ENCODE peak calls at places on chromosome 6, in seven cellular contexts. One of them, this sample, is unnamed.

GRCh38 chr6:102114402-102114801 is 720.9 kb downstream of the GRIK2 start:
- DNase-seq in activated naive CD8-positive, alpha-beta T cell treated with anti-CD3 and anti-CD28 coated beads for 36 hours: no peak
- DNase-seq in heart left ventricle: no peak
- DNase-seq in left cardiac atrium: no peak
- DNase-seq in A172: no peak
- DNase-seq in tibial artery: no peak
- DNase-seq in skeletal muscle cell: no peak
- DNase-seq in this sample: peak

GRCh38 chr6:30988209-30988825 is 4.8 kb downstream of the MUC21 start:
- DNase-seq in activated naive CD8-positive, alpha-beta T cell treated with anti-CD3 and anti-CD28 coated beads for 36 hours: no peak
- DNase-seq in A172: no peak
- DNase-seq in tibial artery: no peak
- DNase-seq in skeletal muscle cell: no peak
- DNase-seq in left cardiac atrium: no peak
- DNase-seq in heart left ventricle: no peak
- DNase-seq in this sample: no peak

GRCh38 chr6:139364302-139364981 is 10.0 kb downstream of the CITED2 start:
- DNase-seq in A172: peak
- DNase-seq in left cardiac atrium: no peak
- DNase-seq in tibial artery: no peak
- DNase-seq in skeletal muscle cell: peak
- DNase-seq in activated naive CD8-positive, alpha-beta T cell treated with anti-CD3 and anti-CD28 coated beads for 36 hours: no peak
- DNase-seq in heart left ventricle: no peak
- DNase-seq in this sample: peak

GRCh38 chr6:160201056-160201455 is 57.6 kb downstream of the SLC22A2 start:
- DNase-seq in A172: no peak
- DNase-seq in heart left ventricle: no peak
- DNase-seq in left cardiac atrium: no peak
- DNase-seq in tibial artery: no peak
- DNase-seq in skeletal muscle cell: no peak
- DNase-seq in activated naive CD8-positive, alpha-beta T cell treated with anti-CD3 and anti-CD28 coated beads for 36 hours: no peak
- DNase-seq in this sample: no peak

GRCh38 chr6:154302111-154302752 is 54.4 kb downstream of the IPCEF1 start:
- DNase-seq in left cardiac atrium: no peak
- DNase-seq in skeletal muscle cell: no peak
- DNase-seq in tibial artery: no peak
- DNase-seq in A172: peak
- DNase-seq in heart left ventricle: no peak
- DNase-seq in activated naive CD8-positive, alpha-beta T cell treated with anti-CD3 and anti-CD28 coated beads for 36 hours: peak
- DNase-seq in this sample: no peak

GRCh38 chr6:89997456-89998445 is 103.5 kb downstream of the GJA10 start:
- DNase-seq in tibial artery: peak
- DNase-seq in left cardiac atrium: peak
- DNase-seq in heart left ventricle: no peak
- DNase-seq in activated naive CD8-positive, alpha-beta T cell treated with anti-CD3 and anti-CD28 coated beads for 36 hours: no peak
- DNase-seq in A172: no peak
- DNase-seq in skeletal muscle cell: peak
- DNase-seq in this sample: no peak

GRCh38 chr6:156379946-156380707 is 397.1 kb upstream of the ARID1B start:
- DNase-seq in left cardiac atrium: no peak
- DNase-seq in skeletal muscle cell: no peak
- DNase-seq in heart left ventricle: no peak
- DNase-seq in activated naive CD8-positive, alpha-beta T cell treated with anti-CD3 and anti-CD28 coated beads for 36 hours: no peak
- DNase-seq in tibial artery: no peak
- DNase-seq in A172: peak
- DNase-seq in this sample: no peak

GRCh38 chr6:154386848-154387717 is 30.5 kb upstream of the IPCEF1 start:
- DNase-seq in activated naive CD8-positive, alpha-beta T cell treated with anti-CD3 and anti-CD28 coated beads for 36 hours: no peak
- DNase-seq in left cardiac atrium: no peak
- DNase-seq in tibial artery: no peak
- DNase-seq in skeletal muscle cell: peak
- DNase-seq in A172: peak
- DNase-seq in heart left ventricle: no peak
- DNase-seq in this sample: peak

GRCh38 chr6:90811596-90812226 is 224.8 kb upstream of the MAP3K7 start:
- DNase-seq in activated naive CD8-positive, alpha-beta T cell treated with anti-CD3 and anti-CD28 coated beads for 36 hours: no peak
- DNase-seq in heart left ventricle: no peak
- DNase-seq in A172: no peak
- DNase-seq in skeletal muscle cell: no peak
- DNase-seq in tibial artery: no peak
- DNase-seq in left cardiac atrium: no peak
- DNase-seq in this sample: no peak

GRCh38 chr6:52540286-52540902 is 36.5 kb downstream of the TRAM2 start:
- DNase-seq in heart left ventricle: no peak
- DNase-seq in A172: peak
- DNase-seq in tibial artery: no peak
- DNase-seq in skeletal muscle cell: no peak
- DNase-seq in left cardiac atrium: no peak
- DNase-seq in activated naive CD8-positive, alpha-beta T cell treated with anti-CD3 and anti-CD28 coated beads for 36 hours: no peak
- DNase-seq in this sample: no peak

GRCh38 chr6:52887912-52888535 is 21.5 kb downstream of the GSTA3 start:
- DNase-seq in heart left ventricle: no peak
- DNase-seq in A172: no peak
- DNase-seq in activated naive CD8-positive, alpha-beta T cell treated with anti-CD3 and anti-CD28 coated beads for 36 hours: no peak
- DNase-seq in tibial artery: no peak
- DNase-seq in skeletal muscle cell: no peak
- DNase-seq in left cardiac atrium: no peak
- DNase-seq in this sample: no peak

GRCh38 chr6:4281341-4282293 is 146.2 kb upstream of the ECI2 start:
- DNase-seq in left cardiac atrium: peak
- DNase-seq in A172: no peak
- DNase-seq in tibial artery: no peak
- DNase-seq in heart left ventricle: peak
- DNase-seq in activated naive CD8-positive, alpha-beta T cell treated with anti-CD3 and anti-CD28 coated beads for 36 hours: peak
- DNase-seq in skeletal muscle cell: no peak
- DNase-seq in this sample: peak

GRCh38 chr6:6686748-6687601 is 98.5 kb downstream of the LY86 start:
- DNase-seq in heart left ventricle: peak
- DNase-seq in skeletal muscle cell: no peak
- DNase-seq in tibial artery: peak
- DNase-seq in left cardiac atrium: peak
- DNase-seq in A172: peak
- DNase-seq in activated naive CD8-positive, alpha-beta T cell treated with anti-CD3 and anti-CD28 coated beads for 36 hours: peak
- DNase-seq in this sample: peak

GRCh38 chr6:131600696-131601095 is 27.3 kb downstream of the MED23 start:
- DNase-seq in activated naive CD8-positive, alpha-beta T cell treated with anti-CD3 and anti-CD28 coated beads for 36 hours: no peak
- DNase-seq in A172: no peak
- DNase-seq in tibial artery: no peak
- DNase-seq in left cardiac atrium: no peak
- DNase-seq in skeletal muscle cell: no peak
- DNase-seq in heart left ventricle: no peak
- DNase-seq in this sample: no peak

GRCh38 chr6:133184798-133185380 is 56.3 kb upstream of the EYA4 start:
- DNase-seq in skeletal muscle cell: no peak
- DNase-seq in activated naive CD8-positive, alpha-beta T cell treated with anti-CD3 and anti-CD28 coated beads for 36 hours: no peak
- DNase-seq in heart left ventricle: no peak
- DNase-seq in tibial artery: no peak
- DNase-seq in left cardiac atrium: no peak
- DNase-seq in A172: no peak
- DNase-seq in this sample: peak

GRCh38 chr6:15017251-15017650 is 228.6 kb upstream of the JARID2 start:
- DNase-seq in heart left ventricle: peak
- DNase-seq in A172: peak
- DNase-seq in skeletal muscle cell: no peak
- DNase-seq in left cardiac atrium: peak
- DNase-seq in activated naive CD8-positive, alpha-beta T cell treated with anti-CD3 and anti-CD28 coated beads for 36 hours: no peak
- DNase-seq in tibial artery: no peak
- DNase-seq in this sample: no peak

GRCh38 chr6:101066481-101066880 is 185.4 kb upstream of the ASCC3 start:
- DNase-seq in left cardiac atrium: no peak
- DNase-seq in tibial artery: no peak
- DNase-seq in heart left ventricle: no peak
- DNase-seq in skeletal muscle cell: no peak
- DNase-seq in activated naive CD8-positive, alpha-beta T cell treated with anti-CD3 and anti-CD28 coated beads for 36 hours: no peak
- DNase-seq in A172: no peak
- DNase-seq in this sample: no peak

GRCh38 chr6:159788757-159789376 is 535 bp downstream of the TCP1 start:
- DNase-seq in activated naive CD8-positive, alpha-beta T cell treated with anti-CD3 and anti-CD28 coated beads for 36 hours: peak
- DNase-seq in tibial artery: peak
- DNase-seq in heart left ventricle: peak
- DNase-seq in A172: peak
- DNase-seq in skeletal muscle cell: no peak
- DNase-seq in left cardiac atrium: peak
- DNase-seq in this sample: peak

GRCh38 chr6:110799181-110799580 is 16.1 kb downstream of the CDK19 start:
- DNase-seq in left cardiac atrium: no peak
- DNase-seq in tibial artery: no peak
- DNase-seq in skeletal muscle cell: no peak
- DNase-seq in heart left ventricle: no peak
- DNase-seq in activated naive CD8-positive, alpha-beta T cell treated with anti-CD3 and anti-CD28 coated beads for 36 hours: no peak
- DNase-seq in A172: no peak
- DNase-seq in this sample: no peak

GRCh38 chr6:79152269-79152737 is 74.2 kb upstream of the PHIP start:
- DNase-seq in heart left ventricle: no peak
- DNase-seq in skeletal muscle cell: no peak
- DNase-seq in A172: no peak
- DNase-seq in tibial artery: no peak
- DNase-seq in activated naive CD8-positive, alpha-beta T cell treated with anti-CD3 and anti-CD28 coated beads for 36 hours: no peak
- DNase-seq in left cardiac atrium: no peak
- DNase-seq in this sample: no peak

GRCh38 chr6:145247677-145248419 is 487.5 kb downstream of the EPM2A start:
- DNase-seq in left cardiac atrium: no peak
- DNase-seq in activated naive CD8-positive, alpha-beta T cell treated with anti-CD3 and anti-CD28 coated beads for 36 hours: no peak
- DNase-seq in tibial artery: no peak
- DNase-seq in skeletal muscle cell: peak
- DNase-seq in heart left ventricle: no peak
- DNase-seq in A172: peak
- DNase-seq in this sample: peak

GRCh38 chr6:154805288-154805911 is 72.2 kb downstream of the SCAF8 start:
- DNase-seq in tibial artery: no peak
- DNase-seq in activated naive CD8-positive, alpha-beta T cell treated with anti-CD3 and anti-CD28 coated beads for 36 hours: no peak
- DNase-seq in left cardiac atrium: no peak
- DNase-seq in heart left ventricle: no peak
- DNase-seq in skeletal muscle cell: peak
- DNase-seq in A172: peak
- DNase-seq in this sample: peak